ENCODE peak calls at places on chromosomes 5 and 9, in four cellular contexts. One of them, this sample, is unnamed.

GRCh38 chr9:120610975-120611689 is 31.2 kb upstream of the CDK5RAP2 start:
- DNase-seq in ELF-1: no peak
- DNase-seq in NCI-H774: no peak
- DNase-seq in SK-MEL-5: peak; percentile 69
- DNase-seq in this sample: no peak

GRCh38 chr5:132635873-132636272 is 22.1 kb upstream of the IL13 start:
- DNase-seq in ELF-1: no peak
- DNase-seq in NCI-H774: no peak
- DNase-seq in SK-MEL-5: no peak
- DNase-seq in this sample: no peak

GRCh38 chr9:76465442-76466298 is 6.7 kb downstream of the GCNT1 start:
- DNase-seq in ELF-1: no peak
- DNase-seq in NCI-H774: no peak
- DNase-seq in SK-MEL-5: no peak
- DNase-seq in this sample: no peak

GRCh38 chr5:93273176-93273575 is 307.8 kb downstream of the NR2F1-AS1 start:
- DNase-seq in ELF-1: no peak
- DNase-seq in NCI-H774: no peak
- DNase-seq in SK-MEL-5: no peak
- DNase-seq in this sample: no peak

GRCh38 chr5:8478308-8478707 is 609.4 kb downstream of the MTRR start:
- DNase-seq in ELF-1: no peak
- DNase-seq in NCI-H774: no peak
- DNase-seq in SK-MEL-5: peak; percentile 33
- DNase-seq in this sample: no peak

GRCh38 chr9:121768416-121769015 is 117.1 kb downstream of the DAB2IP start:
- DNase-seq in ELF-1: no peak
- DNase-seq in NCI-H774: no peak
- DNase-seq in SK-MEL-5: no peak
- DNase-seq in this sample: no peak

GRCh38 chr5:159182691-159183090 is 26.7 kb downstream of the RNF145 start:
- DNase-seq in ELF-1: no peak
- DNase-seq in NCI-H774: no peak
- DNase-seq in SK-MEL-5: no peak
- DNase-seq in this sample: no peak

GRCh38 chr9:35114921-35115341 is 731 bp downstream of the ATOSB start:
- DNase-seq in ELF-1: peak; percentile 65
- DNase-seq in NCI-H774: no peak
- DNase-seq in SK-MEL-5: peak; percentile 65
- DNase-seq in this sample: no peak

This sample was measured in COR-L47.